ENCODE peak calls at places on chromosome 12, in seven cellular contexts. S is GOT3, Q is caudate nucleus, Z is heart left ventricle, I is neuronal stem cell, J is HepG2, K is T-helper 2 cell. V is an unnamed sample.

GRCh38 chr12:47820631-47821345 is 1.1 kb upstream of the HDAC7 start:
- DNase-seq in Z (peak), S (peak), I (peak), Q (no peak), J (peak), K (no peak), V (peak)

GRCh38 chr12:95131589-95132335 is 58.3 kb upstream of the NR2C1 start:
- DNase-seq in S (no peak), Z (no peak), Q (no peak), I (no peak), K (no peak), J (no peak), V (no peak)

GRCh38 chr12:87728936-87729593 is 300.1 kb downstream of the C12orf50 start:
- DNase-seq in Z (no peak), I (no peak), S (no peak), Q (no peak), K (no peak), J (no peak), V (no peak)

GRCh38 chr12:49547090-49547690 is 8.4 kb downstream of the KCNH3 start:
- DNase-seq in J (no peak), I (no peak), S (no peak), K (no peak), Z (no peak), Q (no peak), V (no peak)

GRCh38 chr12:46676797-46677520 is 148.8 kb downstream of the SLC38A4 start:
- DNase-seq in I (no peak), J (no peak), Q (no peak), K (no peak), S (no peak), Z (no peak), V (no peak)

GRCh38 chr12:30564394-30564793 is 131.3 kb downstream of the IPO8 start:
- DNase-seq in K (no peak), Z (no peak), S (no peak), J (no peak), I (no peak), Q (no peak), V (no peak)

GRCh38 chr12:41288188-41288811 is 100.2 kb downstream of the PDZRN4 start:
- DNase-seq in I (no peak), Q (no peak), J (no peak), Z (no peak), S (no peak), K (no peak), V (no peak)

GRCh38 chr12:109890620-109891019 is 9.5 kb upstream of the TCHP start:
- DNase-seq in J (no peak), S (no peak), I (no peak), Z (no peak), K (no peak), Q (no peak), V (no peak)

GRCh38 chr12:18753481-18754117 is 15.7 kb downstream of the CAPZA3 start:
- DNase-seq in J (no peak), K (no peak), Q (no peak), Z (peak), I (peak), S (no peak), V (no peak)

GRCh38 chr12:100329800-100330199 is 27.1 kb upstream of the SLC17A8 start:
- DNase-seq in Z (no peak), S (no peak), K (no peak), J (no peak), I (no peak), Q (no peak), V (no peak)

GRCh38 chr12:47892819-47893218 is 12.0 kb downstream of the VDR start:
- DNase-seq in S (no peak), Z (no peak), J (no peak), K (no peak), Q (no peak), I (no peak), V (no peak)

GRCh38 chr12:114152890-114153289 is 186.8 kb upstream of the RBM19 start:
- DNase-seq in Q (no peak), S (no peak), J (no peak), Z (no peak), I (no peak), K (no peak), V (no peak)

GRCh38 chr12:103423061-103423473 is 72.7 kb downstream of the C12orf42 start:
- DNase-seq in Z (no peak), Q (no peak), K (no peak), I (peak), S (no peak), J (no peak), V (no peak)

GRCh38 chr12:91818236-91819131 is 327.2 kb downstream of the BTG1 start:
- DNase-seq in Z (no peak), S (no peak), J (no peak), K (no peak), Q (no peak), I (peak), V (no peak)

GRCh38 chr12:19885092-19885813 is 446.0 kb downstream of the AEBP2 start:
- DNase-seq in K (no peak), Q (no peak), Z (no peak), I (no peak), J (no peak), S (no peak), V (peak)

GRCh38 chr12:30847259-30847658 is 79.3 kb upstream of the TSPAN11 start:
- DNase-seq in I (peak), S (no peak), Q (no peak), K (no peak), Z (no peak), J (peak), V (no peak)

GRCh38 chr12:54479421-54479820 is 6.0 kb upstream of the GTSF1 start:
- DNase-seq in S (no peak), Z (no peak), J (no peak), I (no peak), Q (no peak), K (no peak), V (no peak)

GRCh38 chr12:116693259-116694227 is 44.3 kb downstream of the SPRING1 start:
- DNase-seq in J (peak), K (no peak), Q (no peak), S (no peak), I (no peak), Z (peak), V (no peak)

GRCh38 chr12:114241973-114242434 is 163.9 kb downstream of the TBX5 start:
- DNase-seq in S (no peak), Z (no peak), Q (no peak), I (no peak), K (no peak), J (no peak), V (no peak)

GRCh38 chr12:112239881-112240280 is 114.5 kb downstream of the TRAFD1 start:
- DNase-seq in I (no peak), Q (no peak), S (no peak), K (no peak), J (no peak), Z (no peak), V (no peak)

GRCh38 chr12:125287155-125287847 is 222.1 kb downstream of the AACS start:
- DNase-seq in Z (no peak), K (no peak), Q (no peak), I (no peak), S (no peak), J (no peak), V (no peak)

GRCh38 chr12:53287741-53288216 is 7.6 kb upstream of the PFDN5 start:
- DNase-seq in J (peak), S (no peak), I (peak), Z (peak), Q (peak), K (peak), V (no peak)

GRCh38 chr12:120012067-120012621 is 23.1 kb downstream of the BICDL1 start:
- DNase-seq in S (peak), K (peak), Z (no peak), I (peak), Q (no peak), J (no peak), V (no peak)

GRCh38 chr12:56996793-56997545 is 9.4 kb downstream of the ZBTB39 start:
- DNase-seq in Q (no peak), I (no peak), S (no peak), J (no peak), K (no peak), Z (no peak), V (no peak)

GRCh38 chr12:69196302-69197288 is 42.8 kb upstream of the CPSF6 start:
- DNase-seq in Q (no peak), Z (no peak), S (no peak), J (peak), K (no peak), I (no peak), V (no peak)

GRCh38 chr12:55499810-55500252 is 7.7 kb downstream of the OR6C68 start:
- DNase-seq in I (no peak), J (peak), S (no peak), Z (no peak), K (no peak), Q (no peak), V (no peak)

GRCh38 chr12:113094738-113095137 is 38.2 kb downstream of the DTX1 start:
- DNase-seq in K (no peak), S (no peak), I (no peak), J (no peak), Z (no peak), Q (no peak), V (no peak)

GRCh38 chr12:40105265-40105514 is 691 bp downstream of the SLC2A13 start:
- DNase-seq in Z (peak), S (peak), Q (peak), J (no peak), K (no peak), I (peak), V (no peak)

GRCh38 chr12:54549774-54550451 is 512 bp downstream of the PDE1B start:
- DNase-seq in J (no peak), I (no peak), K (no peak), Q (no peak), Z (no peak), S (no peak), V (no peak)

GRCh38 chr12:111747333-111747732 is 19.4 kb upstream of the ALDH2 start:
- DNase-seq in Q (no peak), S (no peak), Z (no peak), I (no peak), J (no peak), K (no peak), V (no peak)

GRCh38 chr12:12428961-12429657 is 72.2 kb downstream of the BORCS5 start:
- DNase-seq in Q (no peak), K (no peak), S (no peak), I (no peak), J (no peak), Z (no peak), V (no peak)

V was measured in brain pericyte.